ENCODE peak calls at places on chromosome 2, in four cellular contexts. O is NT2/D1; U is fibroblast of lung; V is CD4-positive, CD25-positive, alpha-beta regulatory T cell. F is an unnamed sample.

GRCh38 chr2:150710916-150711315 is 223.4 kb upstream of the RND3 start:
- DNase-seq in U (no peak), O (no peak), V (no peak), F (no peak)

GRCh38 chr2:8328189-8328588 is 353.7 kb upstream of the ID2 start:
- DNase-seq in V (no peak), O (no peak), U (no peak), F (no peak)

GRCh38 chr2:230631470-230631869 is 81.2 kb upstream of the CAB39 start:
- DNase-seq in U (no peak), O (no peak), V (no peak), F (no peak)

GRCh38 chr2:164794432-164795231 is 47.0 kb downstream of the COBLL1 start:
- DNase-seq in V (no peak), U (no peak), O (no peak), F (no peak)

GRCh38 chr2:120246546-120247300 is 5.9 kb upstream of the RALB start:
- DNase-seq in O (no peak), V (no peak), U (no peak), F (no peak)

GRCh38 chr2:218397502-218398436 is 1.9 kb upstream of the CTDSP1 start:
- DNase-seq in O (no peak), U (peak; percentile 65), V (peak; percentile 59), F (peak; percentile 79)

GRCh38 chr2:224982910-224983688 is 59.2 kb downstream of the DOCK10 start:
- DNase-seq in U (peak; percentile 89), V (no peak), O (no peak), F (peak; percentile 82)

GRCh38 chr2:2619995-2620394 is 288.9 kb upstream of the MYT1L start:
- DNase-seq in U (no peak), V (no peak), O (no peak), F (no peak)

GRCh38 chr2:62705859-62706720 is 577 bp downstream of the EHBP1 start:
- DNase-seq in U (peak; percentile 57), V (no peak), O (peak; percentile 44), F (peak; percentile 84)

GRCh38 chr2:208493186-208493585 is 86.6 kb downstream of the PTH2R start:
- DNase-seq in U (no peak), V (no peak), O (no peak), F (no peak)

GRCh38 chr2:15772681-15773080 is 167.7 kb upstream of the MYCN start:
- DNase-seq in O (no peak), V (no peak), U (no peak), F (no peak)

GRCh38 chr2:117818921-117819320 is 4.4 kb downstream of the DDX18 start:
- DNase-seq in V (no peak), O (no peak), U (no peak), F (no peak)

GRCh38 chr2:142724713-142725349 is 152.6 kb upstream of the KYNU start:
- DNase-seq in U (no peak), V (no peak), O (no peak), F (no peak)

GRCh38 chr2:107712857-107713256 is 113.8 kb upstream of the RGPD4 start:
- DNase-seq in U (no peak), O (no peak), V (no peak), F (no peak)

GRCh38 chr2:136530154-136530553 is 235.2 kb upstream of the THSD7B start:
- DNase-seq in O (no peak), U (no peak), V (no peak), F (no peak)

GRCh38 chr2:8926356-8926755 is 77.1 kb downstream of the MBOAT2 start:
- DNase-seq in O (no peak), U (no peak), V (no peak), F (no peak)

GRCh38 chr2:148130571-148130970 is 109.7 kb downstream of the MBD5 start:
- DNase-seq in V (no peak), O (no peak), U (peak; percentile 27), F (peak; percentile 41)

GRCh38 chr2:74691955-74692354 is 37.9 kb downstream of the SEMA4F start:
- DNase-seq in O (no peak), V (no peak), U (no peak), F (no peak)

GRCh38 chr2:208025814-208026184 is 472 bp upstream of the PLEKHM3 start:
- DNase-seq in O (no peak), U (no peak), V (no peak), F (no peak)

GRCh38 chr2:148996805-148997204 is 41.7 kb upstream of the LYPD6B start:
- DNase-seq in O (no peak), V (no peak), U (no peak), F (no peak)

GRCh38 chr2:62556082-62556481 is 50.1 kb upstream of the TMEM17 start:
- DNase-seq in U (no peak), O (no peak), V (no peak), F (no peak)

GRCh38 chr2:137467246-137467862 is 496.9 kb upstream of the HNMT start:
- DNase-seq in V (no peak), U (no peak), O (peak; percentile 23), F (peak; percentile 24)

GRCh38 chr2:30736461-30737325 is 70.6 kb downstream of the CAPN13 start:
- DNase-seq in V (no peak), O (no peak), U (no peak), F (no peak)

GRCh38 chr2:99682280-99683060 is 192.7 kb upstream of the REV1 start:
- DNase-seq in U (no peak), O (no peak), V (no peak), F (peak; percentile 65)

GRCh38 chr2:17934721-17935120 is 56.3 kb downstream of the KCNS3 start:
- DNase-seq in U (peak; percentile 58), O (no peak), V (no peak), F (peak; percentile 74)

GRCh38 chr2:238771639-238772038 is 76.2 kb upstream of the TWIST2 start:
- DNase-seq in U (no peak), V (no peak), O (no peak), F (no peak)

GRCh38 chr2:128411431-128411830 is 92.8 kb upstream of the HS6ST1 start:
- DNase-seq in U (no peak), V (no peak), O (no peak), F (no peak)

GRCh38 chr2:73000808-73001570 is 70.5 kb downstream of the SFXN5 start:
- DNase-seq in U (no peak), O (no peak), V (no peak), F (no peak)

GRCh38 chr2:231378028-231378722 is 17.3 kb upstream of the B3GNT7 start:
- DNase-seq in V (no peak), O (no peak), U (no peak), F (no peak)

GRCh38 chr2:174840436-174840835 is 76.2 kb upstream of the CHRNA1 start:
- DNase-seq in O (no peak), U (peak; percentile 66), V (no peak), F (peak; percentile 67)

GRCh38 chr2:237444026-237444425 is 30.1 kb upstream of the COL6A3 start:
- DNase-seq in U (no peak), V (no peak), O (no peak), F (no peak)

GRCh38 chr2:20049631-20050030 is 1.8 kb downstream of the LAPTM4A start:
- DNase-seq in O (no peak), V (no peak), U (peak; percentile 36), F (peak; percentile 60)

DNA sequence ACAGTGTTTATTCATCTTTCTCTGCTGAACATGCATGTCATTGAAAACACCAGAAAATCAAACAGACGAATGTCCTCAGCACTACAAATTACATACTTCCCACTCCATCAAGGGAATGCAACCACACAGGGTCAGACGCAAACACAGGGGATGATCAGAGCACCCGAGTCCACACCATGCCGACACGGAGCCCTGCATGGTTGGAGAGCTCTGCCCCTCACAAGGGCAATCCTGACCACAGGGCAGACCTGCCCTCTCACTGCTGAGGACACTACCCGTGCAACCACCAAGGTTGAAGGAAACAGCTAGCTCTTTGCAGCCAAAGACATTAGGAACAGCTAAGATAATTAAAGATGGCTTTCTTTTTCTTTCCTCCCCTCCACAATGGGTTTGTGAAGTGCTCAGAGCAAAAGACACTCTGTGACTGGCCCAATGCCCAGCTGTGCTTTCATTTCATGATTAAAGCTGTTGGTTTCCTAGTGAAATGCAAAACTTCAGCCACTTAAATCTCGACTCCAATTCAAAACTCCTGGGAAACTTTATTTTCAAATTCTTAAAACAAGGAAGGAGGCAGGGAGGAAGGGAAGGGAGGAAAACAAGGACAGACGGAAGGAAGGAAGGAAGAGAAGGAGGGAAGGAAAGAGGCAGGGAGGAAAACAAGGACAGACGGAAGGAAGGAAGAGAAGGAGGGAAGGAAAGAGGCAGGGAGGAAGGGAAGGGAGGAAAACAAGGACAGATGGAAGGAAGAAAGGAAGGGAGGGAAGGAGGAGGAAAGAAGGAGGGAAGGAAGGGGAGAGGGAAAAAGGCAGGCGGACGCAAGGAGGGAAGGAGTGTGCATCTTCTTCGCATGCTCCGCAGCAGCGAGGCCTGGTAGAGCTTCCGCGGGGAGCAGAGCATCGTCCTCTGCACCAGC is 65.8 kb downstream of the NDUFA10 start:
- DNase-seq in V (no peak), U (no peak), O (no peak), F (peak; percentile 34)
- H3K4me3 ChIP-seq in V (no peak overlapping the region), U (no peak overlapping the region), O (no peak overlapping the region), F (no peak overlapping the region)

GRCh38 chr2:178584666-178585065 is 104.4 kb downstream of the PLEKHA3 start:
- DNase-seq in U (no peak), V (no peak), O (no peak), F (no peak)

GRCh38 chr2:178592655-178593054 is 112.4 kb downstream of the PLEKHA3 start:
- DNase-seq in U (no peak), V (no peak), O (no peak), F (no peak)

GRCh38 chr2:178589337-178589736 is 109.1 kb downstream of the PLEKHA3 start:
- DNase-seq in V (no peak), U (no peak), O (no peak), F (no peak)
- H3K36me3 ChIP-seq in V (peaks cover 77% of the 10 kb centered on the region), U (no peaks in the 10 kb centered on the region), O (no peaks in the 10 kb centered on the region), F (peaks cover 17% of the 10 kb centered on the region)

DNA sequence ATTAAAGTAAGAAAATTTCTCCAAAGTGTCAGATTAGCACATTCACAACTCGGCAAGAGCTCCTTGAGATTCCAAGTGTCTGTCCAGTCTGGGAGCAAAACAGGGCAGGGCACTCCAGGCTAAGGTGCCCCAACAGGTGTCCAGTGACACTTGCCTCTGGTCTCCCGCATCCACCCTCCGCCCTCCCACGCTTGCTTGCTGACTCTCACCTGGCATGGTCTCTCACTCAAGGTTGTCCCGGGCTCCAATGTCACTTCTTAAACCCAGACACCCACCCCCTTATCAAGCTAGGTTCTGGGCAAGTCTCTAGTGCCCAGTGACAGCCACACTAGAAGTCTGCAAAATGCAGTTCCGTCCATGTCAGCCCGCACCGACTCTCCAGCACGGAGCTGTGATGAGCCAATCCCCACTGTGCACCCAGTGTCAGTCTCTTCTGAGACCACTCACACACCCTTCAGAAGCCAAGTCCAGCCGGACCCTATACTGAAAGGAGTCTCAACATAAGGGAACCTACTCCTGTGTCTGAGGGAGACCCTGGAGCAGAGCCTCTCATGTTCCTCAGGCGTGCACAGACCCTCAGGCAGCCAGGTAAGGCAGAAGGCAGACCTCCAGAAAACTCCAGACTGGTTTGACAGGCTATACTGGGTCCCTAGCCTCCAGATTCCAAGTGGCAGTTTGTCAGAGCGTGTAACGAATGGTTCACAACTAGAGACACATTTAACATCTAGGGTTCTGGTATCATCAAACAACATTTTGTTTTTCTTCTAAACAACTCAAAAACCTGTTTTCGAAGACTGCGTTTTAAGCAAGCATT is 45.6 kb downstream of the HDLBP start:
- DNase-seq in O (no peak), V (no peak), U (no peak), F (no peak)
- H3K4me3 ChIP-seq in O (no peak overlapping the region), V (no peak overlapping the region), U (peak overlapping the region; percentile 80), F (peak overlapping the region; percentile 85)

GRCh38 chr2:241228081-241228859 is 39.8 kb downstream of the ANO7 start:
- DNase-seq in O (no peak), V (no peak), U (no peak), F (no peak)

GRCh38 chr2:241226723-241227634 is 38.5 kb downstream of the ANO7 start:
- DNase-seq in U (no peak), V (no peak), O (no peak), F (no peak)

GRCh38 chr2:241225983-241226382 is 37.5 kb downstream of the ANO7 start:
- DNase-seq in V (no peak), O (no peak), U (no peak), F (no peak)

GRCh38 chr2:241228860-241229516 is 40.5 kb downstream of the ANO7 start:
- DNase-seq in U (no peak), O (no peak), V (no peak), F (no peak)

GRCh38 chr2:241227635-241227993 is 39.1 kb downstream of the ANO7 start:
- DNase-seq in O (no peak), U (no peak), V (no peak), F (no peak)
- H3K36me3 ChIP-seq in O (peaks cover 78% of the 10 kb centered on the region), U (peaks cover 50% of the 10 kb centered on the region), V (peaks cover 48% of the 10 kb centered on the region), F (peaks cover 73% of the 10 kb centered on the region)